ENCODE peak calls at places on chromosomes 7 and 10, in eight cellular contexts. R is Peyer's patch, U is transverse colon, O is esophagus muscularis mucosa, Q is body of pancreas, X is suprapubic skin, W is uterus, B is spleen. G is an unnamed sample.
A peak's percentile ranks its signal among the peaks of the same experiment; 100 is the strongest.

GRCh38 chr7:70706204-70706603 is 425.7 kb upstream of the GALNT17 start:
- DNase-seq in W (no peak), U (no peak), O (no peak), B (no peak), X (no peak), R (no peak), Q (no peak), G (no peak)

GRCh38 chr10:108578258-108578657 is 1345.1 kb downstream of the XPNPEP1 start:
- DNase-seq in R (no peak), U (no peak), W (no peak), Q (no peak), B (no peak), O (no peak), X (no peak), G (no peak)

GRCh38 chr10:78605800-78606350 is 462.9 kb upstream of the ZMIZ1 start:
- DNase-seq in R (no peak), X (no peak), B (no peak), O (no peak), Q (no peak), U (no peak), W (no peak), G (no peak)

GRCh38 chr10:70559861-70560260 is 42.7 kb downstream of the PRF1 start:
- DNase-seq in O (no peak), W (no peak), U (no peak), Q (no peak), X (no peak), R (no peak), B (peak; percentile 59), G (no peak)

GRCh38 chr10:32938554-32939061 is 19.4 kb downstream of the ITGB1 start:
- DNase-seq in X (no peak), R (no peak), U (peak; percentile 39), B (peak; percentile 73), Q (peak; percentile 42), O (no peak), W (no peak), G (no peak)

GRCh38 chr7:106659963-106660861 is 746 bp downstream of the CCDC71L start:
- DNase-seq in Q (peak; percentile 82), R (peak; percentile 93), W (peak; percentile 76), U (peak; percentile 85), O (no peak), B (peak; percentile 97), X (peak; percentile 87), G (peak; percentile 85)

GRCh38 chr7:23404546-23405239 is 65.6 kb downstream of the IGF2BP3 start:
- DNase-seq in B (no peak), Q (no peak), U (no peak), W (no peak), X (no peak), O (no peak), R (no peak), G (no peak)

GRCh38 chr10:94963901-94964300 is 25.4 kb downstream of the CYP2C9 start:
- DNase-seq in Q (peak; percentile 28), U (no peak), W (no peak), R (no peak), X (no peak), B (no peak), O (no peak), G (no peak)

GRCh38 chr7:84073476-84073875 is 121.1 kb downstream of the SEMA3A start:
- DNase-seq in X (no peak), R (no peak), O (no peak), W (no peak), B (no peak), Q (no peak), U (no peak), G (no peak)

GRCh38 chr7:130453051-130453450 is 12.2 kb upstream of the CEP41 start:
- DNase-seq in X (no peak), O (no peak), R (no peak), B (no peak), U (no peak), Q (no peak), W (no peak), G (no peak)

GRCh38 chr10:103044942-103045489 is 126.9 kb downstream of the CNNM2 start:
- DNase-seq in Q (no peak), X (no peak), B (no peak), R (no peak), W (no peak), O (no peak), U (no peak), G (no peak)

DNA sequence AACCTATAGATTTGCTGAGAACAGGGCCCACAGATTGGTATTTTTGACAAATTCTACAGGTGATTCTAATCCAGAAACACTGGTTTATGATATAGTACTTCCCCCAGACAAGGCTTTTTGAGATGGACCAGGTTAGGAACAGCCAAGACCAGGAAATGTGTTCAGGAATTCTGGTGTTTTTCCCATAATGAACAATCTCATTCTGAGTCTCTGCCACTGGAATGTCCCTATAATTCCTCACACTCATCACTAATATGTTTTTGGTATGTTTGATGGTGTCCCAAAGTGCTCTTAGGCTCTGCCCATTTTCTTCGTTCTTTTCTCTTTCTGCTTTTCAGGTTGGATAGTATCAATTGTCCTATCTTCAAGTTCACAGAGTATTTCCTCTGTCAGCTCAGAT is 107.2 kb upstream of the IGFBP3 start:
- DNase-seq in Q (no peak), O (no peak), B (no peak), X (no peak), W (no peak), R (no peak), U (no peak), G (no peak)
- H3K27ac ChIP-seq in Q (no peak overlapping the region), O (no peak overlapping the region), B (no peak overlapping the region), X (no peak overlapping the region), W (no peak overlapping the region), R (no peak overlapping the region), U (no peak overlapping the region), G (no peak overlapping the region)

GRCh38 chr10:49474901-49475300 is 64.0 kb downstream of the ERCC6 start:
- DNase-seq in R (no peak), X (no peak), U (no peak), Q (no peak), B (no peak), O (no peak), W (no peak), G (no peak)
- TF ChIP-seq POLR2A in R (no peak), X (no peak), U (no peak), Q (no peak), B (no peak), O (no peak), W (no peak), G (no peak)

GRCh38 chr10:132058793-132059759 is 6.7 kb upstream of the JAKMIP3 start:
- DNase-seq in B (peak; percentile 42), R (peak; percentile 39), Q (no peak), W (no peak), O (no peak), U (no peak), X (no peak), G (peak; percentile 68)
- H3K27ac ChIP-seq in B (no peak overlapping the region), R (no peak overlapping the region), Q (no peak overlapping the region), W (no peak overlapping the region), O (no peak overlapping the region), U (no peak overlapping the region), X (no peak overlapping the region), G (no peak overlapping the region)

GRCh38 chr7:1478480-1478879 is 19.2 kb upstream of the MICALL2 start:
- DNase-seq in W (no peak), O (no peak), Q (no peak), X (no peak), R (no peak), U (no peak), B (no peak), G (no peak)
- TF ChIP-seq POLR2A in W (no peak), O (no peak), Q (no peak), X (no peak), R (no peak), U (no peak), B (no peak), G (no peak)

GRCh38 chr7:17772581-17773288 is 167.6 kb downstream of the SNX13 start:
- DNase-seq in X (no peak), B (no peak), W (no peak), R (no peak), Q (no peak), O (no peak), U (no peak), G (no peak)
- H3K27ac ChIP-seq in X (no peak overlapping the region), B (no peak overlapping the region), W (no peak overlapping the region), R (no peak overlapping the region), Q (no peak overlapping the region), O (no peak overlapping the region), U (peak overlapping the region; percentile 20), G (no peak overlapping the region)

GRCh38 chr10:73167557-73168485 is at the start of the genes ECD and FAM149B1:
- DNase-seq in O (peak; percentile 99), W (peak; percentile 95), B (peak; percentile 97), X (peak; percentile 97), Q (peak; percentile 92), U (peak; percentile 95), R (peak; percentile 96), G (peak; percentile 94)
- TF ChIP-seq POLR2A in O (peak; percentile 93), W (peak; percentile 96), B (peak; percentile 86), X (peak; percentile 41), Q (peak; percentile 95), U (peak; percentile 96), R (peak; percentile 92), G (peak; percentile 93)

GRCh38 chr7:47008461-47008860 is 573.5 kb downstream of the TNS3 start:
- DNase-seq in X (no peak), U (no peak), R (no peak), O (no peak), B (no peak), Q (no peak), W (no peak), G (no peak)
- H3K27ac ChIP-seq in X (no peak overlapping the region), U (no peak overlapping the region), R (no peak overlapping the region), O (no peak overlapping the region), B (no peak overlapping the region), Q (no peak overlapping the region), W (no peak overlapping the region), G (no peak overlapping the region)

DNA sequence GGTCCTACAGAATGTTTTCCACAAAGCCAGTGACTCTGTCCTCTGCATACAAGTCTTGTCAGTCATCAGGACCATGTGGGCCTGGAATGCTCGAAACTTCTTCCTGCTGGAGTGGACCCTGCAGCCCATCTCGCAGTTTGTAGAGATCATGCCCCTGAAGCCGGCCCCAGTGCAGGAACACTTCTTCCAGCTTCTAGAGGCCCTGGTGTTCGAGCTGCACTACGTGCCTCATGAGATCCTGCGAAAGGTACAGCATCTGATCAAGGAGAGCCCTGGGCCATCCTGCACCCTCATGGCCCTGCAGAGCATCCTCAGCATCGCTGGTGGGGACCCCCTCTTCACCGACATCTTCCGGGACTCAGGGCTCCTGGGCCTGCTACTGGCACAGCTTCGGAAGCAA is 46.5 kb downstream of the WDFY4 start:
- DNase-seq in O (no peak), W (no peak), X (no peak), R (no peak), B (no peak), U (no peak), Q (no peak), G (no peak)
- TF ChIP-seq POLR2A in O (no peak), W (no peak), X (no peak), R (no peak), B (no peak), U (no peak), Q (no peak), G (no peak)

DNA sequence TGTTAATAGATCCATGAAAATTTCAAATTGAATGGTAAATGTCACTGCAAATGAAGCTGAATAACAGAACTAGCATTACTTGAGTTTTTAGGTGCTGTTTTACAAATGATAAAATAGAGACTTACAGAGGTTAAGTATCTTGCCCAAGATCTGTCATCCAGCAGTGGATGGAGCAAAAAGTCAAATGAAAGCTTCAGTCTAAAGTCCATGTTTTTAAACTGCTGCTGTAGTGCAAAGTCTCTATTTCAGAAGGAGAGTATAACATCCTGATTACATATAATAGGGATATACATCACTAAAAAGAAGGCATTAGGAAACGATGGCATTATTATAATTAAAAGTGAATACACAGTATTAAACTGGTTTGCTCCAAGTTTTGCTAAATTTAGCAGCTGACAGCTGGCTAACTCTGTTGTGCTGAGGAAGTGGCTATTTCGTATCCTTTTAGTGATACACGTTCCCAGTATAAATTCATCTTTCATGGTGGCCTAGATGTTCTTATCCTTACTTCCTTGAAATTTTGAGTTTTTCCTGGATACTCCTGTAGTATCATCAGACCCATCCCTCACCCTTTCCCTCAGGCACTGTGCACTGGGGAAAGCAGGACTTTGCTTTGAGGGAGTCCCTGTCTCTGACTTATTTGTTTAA is 603.2 kb downstream of the MAGI2 start:
- DNase-seq in R (no peak), Q (no peak), B (no peak), X (no peak), W (no peak), U (no peak), O (no peak), G (no peak)
- H3K27ac ChIP-seq in R (no peak overlapping the region), Q (no peak overlapping the region), B (no peak overlapping the region), X (no peak overlapping the region), W (no peak overlapping the region), U (no peak overlapping the region), O (no peak overlapping the region), G (no peak overlapping the region)

G was measured in upper lobe of left lung.